ENCODE peak calls at places on chromosomes 1 and 21, in ten cellular contexts. A is breast epithelium; G is psoas muscle; E is right atrium auricular region; M is endodermal cell; H is tibial artery; Q is A549; R is GM23338; P is neural progenitor cell; L is CD8-positive, alpha-beta memory T cell. O is an unnamed sample. For H3K4me1, the result is how much of the 10 kb centered on the place peaks cover.

GRCh38 chr1:90133133-90133532 is 138.2 kb downstream of the ZNF326 start:
- DNase-seq in G (no peak), A (no peak), L (no peak), H (no peak), M (peak), E (no peak), Q (peak), P (peak), R (peak), O (peak)

GRCh38 chr1:39458991-39459390 is 32.4 kb upstream of the BMP8A start:
- DNase-seq in H (no peak), Q (no peak), E (no peak), M (no peak), L (no peak), R (no peak), P (no peak), G (no peak), A (no peak), O (no peak)

GRCh38 chr1:78114034-78114956 is 68.5 kb downstream of the GIPC2 start:
- DNase-seq in Q (peak), G (peak), M (peak), E (no peak), H (no peak), P (peak), R (peak), L (peak), A (no peak), O (peak)

GRCh38 chr1:154896811-154897286 is 26.8 kb upstream of the KCNN3 start:
- DNase-seq in L (no peak), Q (no peak), A (no peak), G (no peak), E (no peak), P (peak), M (peak), R (no peak), H (no peak), O (no peak)

GRCh38 chr1:150575518-150576366 is 3.7 kb downstream of the MCL1 start:
- DNase-seq in H (no peak), L (no peak), P (no peak), M (no peak), E (no peak), A (no peak), Q (no peak), G (no peak), R (peak), O (no peak)

GRCh38 chr21:41328660-41329300 is 12.2 kb downstream of the FAM3B start:
- DNase-seq in Q (no peak), M (no peak), E (no peak), R (no peak), P (no peak), L (no peak), G (no peak), A (no peak), H (no peak), O (no peak)

GRCh38 chr1:119341372-119341947 is 27.1 kb upstream of the HAO2 start:
- DNase-seq in G (no peak), P (no peak), E (no peak), H (no peak), Q (no peak), L (no peak), R (no peak), A (no peak), M (no peak), O (no peak)

GRCh38 chr1:93840956-93841482 is 38.0 kb downstream of the DNTTIP2 start:
- DNase-seq in Q (no peak), E (no peak), P (no peak), G (no peak), H (no peak), A (no peak), L (no peak), M (no peak), R (no peak), O (no peak)

GRCh38 chr1:119711804-119712341 is at the start of gene PHGDH:
- DNase-seq in R (peak), P (peak), M (peak), Q (peak), H (peak), E (peak), L (no peak), G (peak), A (peak), O (peak)

GRCh38 chr21:38219049-38219628 is 37.7 kb upstream of the KCNJ15 start:
- DNase-seq in R (peak), E (peak), A (peak), Q (peak), P (peak), L (peak), H (peak), G (peak), M (peak), O (peak)

GRCh38 chr1:228417471-228418203 is 976 bp upstream of the TRIM17 start:
- DNase-seq in E (no peak), A (no peak), Q (no peak), G (no peak), R (no peak), L (no peak), H (no peak), M (no peak), P (no peak), O (no peak)

GRCh38 chr1:230073371-230074035 is 6.5 kb downstream of the GALNT2 start:
- DNase-seq in Q (peak), E (no peak), H (no peak), A (no peak), P (no peak), G (peak), M (peak), L (no peak), R (no peak), O (peak)

GRCh38 chr1:42418516-42418915 is 37.3 kb downstream of the ZMYND12 start:
- DNase-seq in A (no peak), Q (no peak), M (no peak), L (no peak), G (no peak), P (peak), H (no peak), E (no peak), R (peak), O (no peak)

GRCh38 chr1:75708910-75709309 is 15.6 kb upstream of the ACADM start:
- DNase-seq in R (no peak), Q (no peak), M (no peak), H (no peak), E (no peak), G (no peak), L (no peak), A (no peak), P (no peak), O (no peak)

GRCh38 chr21:33268736-33269441 is 2.7 kb downstream of the IL10RB start:
- DNase-seq in H (no peak), A (peak), M (peak), G (no peak), L (no peak), E (no peak), R (no peak), P (no peak), Q (peak), O (no peak)

GRCh38 chr1:21391497-21391896 is 48.4 kb upstream of the NBPF3 start:
- DNase-seq in L (no peak), H (no peak), R (no peak), G (no peak), P (no peak), A (no peak), Q (no peak), M (no peak), E (no peak), O (no peak)

GRCh38 chr1:7227654-7228053 is 442.4 kb downstream of the CAMTA1 start:
- DNase-seq in G (no peak), R (no peak), P (no peak), E (no peak), H (no peak), L (no peak), Q (no peak), M (peak), A (no peak), O (no peak)

GRCh38 chr1:69919129-69919921 is 286.1 kb downstream of the LRRC40 start:
- DNase-seq in E (no peak), A (no peak), R (peak), M (peak), G (no peak), P (no peak), L (no peak), Q (no peak), H (no peak), O (no peak)

GRCh38 chr1:65292861-65293593 is 16.3 kb upstream of the DNAJC6 start:
- DNase-seq in R (no peak), M (no peak), Q (no peak), E (no peak), H (no peak), A (no peak), P (no peak), G (no peak), L (no peak), O (no peak)

GRCh38 chr1:153610334-153611023 is 2.5 kb downstream of the S100A16 start:
- DNase-seq in E (no peak), M (no peak), R (no peak), P (no peak), L (no peak), G (peak), Q (peak), H (no peak), A (no peak), O (no peak)

GRCh38 chr1:201510734-201511133 is 3.8 kb upstream of the CSRP1 start:
- DNase-seq in A (no peak), E (no peak), M (no peak), L (no peak), G (no peak), H (peak), R (no peak), Q (no peak), P (no peak), O (peak)

GRCh38 chr1:21344750-21345443 is 54.6 kb upstream of the ECE1 start:
- DNase-seq in P (peak), A (no peak), H (peak), M (peak), L (peak), E (no peak), Q (no peak), R (peak), G (no peak), O (no peak)

GRCh38 chr1:93199150-93199549 is 18.6 kb downstream of the CCDC18 start:
- DNase-seq in L (no peak), H (no peak), G (no peak), E (no peak), P (no peak), Q (no peak), R (no peak), M (no peak), A (no peak), O (no peak)

GRCh38 chr1:21206117-21206516 is 29.4 kb upstream of the EIF4G3 start:
- DNase-seq in R (no peak), G (no peak), Q (no peak), E (no peak), H (no peak), P (no peak), L (no peak), M (no peak), A (no peak), O (no peak)

GRCh38 chr1:228210076-228210651 is 2.3 kb downstream of the OBSCN start:
- DNase-seq in A (no peak), H (no peak), Q (peak), R (no peak), M (no peak), E (peak), L (no peak), G (peak), P (peak), O (no peak)

GRCh38 chr1:27321813-27322568 is at the start of gene TMEM222:
- DNase-seq in A (peak), Q (peak), H (peak), M (peak), R (peak), E (peak), L (peak), P (peak), G (peak), O (peak)

GRCh38 chr1:223844521-223844961 is 1.2 kb downstream of the TP53BP2 start:
- DNase-seq in P (no peak), H (no peak), M (no peak), R (no peak), Q (no peak), G (no peak), A (no peak), E (no peak), L (peak), O (no peak)

GRCh38 chr1:203168256-203168786 is 7.3 kb downstream of the MYBPH start:
- DNase-seq in L (no peak), H (no peak), Q (no peak), G (no peak), R (no peak), E (no peak), M (no peak), A (no peak), P (no peak), O (no peak)

GRCh38 chr1:44808063-44808937 is at the start of gene BTBD19:
- DNase-seq in R (peak), A (peak), P (peak), E (peak), G (peak), M (peak), H (peak), L (no peak), Q (peak), O (peak)

GRCh38 chr21:31927872-31928476 is 55.2 kb downstream of the HUNK start:
- DNase-seq in P (peak), H (no peak), E (no peak), Q (no peak), G (no peak), L (no peak), M (no peak), R (no peak), A (no peak), O (no peak)

GRCh38 chr1:202143011-202143767 is 1.3 kb downstream of the ARL8A start:
- DNase-seq in R (no peak), Q (no peak), H (peak), A (no peak), L (no peak), G (peak), E (peak), M (peak), P (no peak), O (no peak)

GRCh38 chr1:7644906-7645750 is 126.0 kb upstream of the VAMP3 start:
- DNase-seq in Q (no peak), G (no peak), E (no peak), R (no peak), L (no peak), M (no peak), P (no peak), H (no peak), A (no peak), O (peak)

GRCh38 chr1:110239491-110240430 is 29.6 kb downstream of the KCNC4 start:
- DNase-seq in R (no peak), Q (no peak), E (no peak), H (no peak), M (no peak), P (no peak), L (no peak), A (peak), G (no peak), O (peak)

GRCh38 chr1:162550925-162551324 is 10.6 kb upstream of the UAP1 start:
- DNase-seq in P (no peak), Q (no peak), A (no peak), L (no peak), E (no peak), M (no peak), R (no peak), H (no peak), G (no peak), O (no peak)

GRCh38 chr1:3680488-3681230 is 28.3 kb downstream of the TP73 start:
- DNase-seq in M (peak), L (no peak), E (no peak), G (no peak), H (no peak), P (no peak), R (no peak), A (no peak), Q (no peak), O (no peak)
- H3K4me3 ChIP-seq in M (no peak), L (no peak), E (no peak), G (no peak), H (no peak), P (no peak), R (no peak), A (no peak), Q (no peak), O (no peak)

GRCh38 chr1:3241236-3241550 is 172.2 kb downstream of the PRDM16 start:
- DNase-seq in G (no peak), P (no peak), H (no peak), L (no peak), E (no peak), M (no peak), R (no peak), Q (no peak), A (no peak), O (no peak)
- H3K4me1 ChIP-seq in G (under half), P (under half), H (under half), L (under half), E (under half), M (under half), R (under half), Q (under half), A (under half), O (under half)

DNA sequence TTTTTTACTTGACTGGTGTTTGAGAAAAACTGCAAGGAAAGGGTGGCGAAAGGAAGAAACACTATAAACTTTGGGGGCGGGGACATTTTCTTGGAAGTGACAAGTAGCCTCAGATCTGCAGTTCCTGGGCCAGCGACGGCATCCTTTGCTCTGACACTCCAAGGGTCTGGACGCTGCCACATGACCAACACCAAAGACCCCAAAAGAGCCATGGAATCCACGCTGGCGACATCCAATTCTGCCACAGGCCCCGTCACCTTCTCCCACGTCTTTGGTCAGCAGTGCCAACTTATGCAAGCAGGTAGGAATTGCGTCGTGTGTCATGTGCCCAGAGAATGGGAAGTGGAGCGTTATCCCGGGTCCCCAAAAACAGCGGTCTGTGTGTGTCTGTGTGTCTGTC is 193.5 kb downstream of the PRDM2 start:
- DNase-seq in P (no peak), Q (no peak), L (no peak), R (peak), G (no peak), M (peak), A (no peak), E (no peak), H (no peak), O (peak)
- H3K4me3 ChIP-seq in P (peak), Q (no peak), L (no peak), R (peak), G (peak), M (peak), A (peak), E (peak), H (peak), O (peak)

DNA sequence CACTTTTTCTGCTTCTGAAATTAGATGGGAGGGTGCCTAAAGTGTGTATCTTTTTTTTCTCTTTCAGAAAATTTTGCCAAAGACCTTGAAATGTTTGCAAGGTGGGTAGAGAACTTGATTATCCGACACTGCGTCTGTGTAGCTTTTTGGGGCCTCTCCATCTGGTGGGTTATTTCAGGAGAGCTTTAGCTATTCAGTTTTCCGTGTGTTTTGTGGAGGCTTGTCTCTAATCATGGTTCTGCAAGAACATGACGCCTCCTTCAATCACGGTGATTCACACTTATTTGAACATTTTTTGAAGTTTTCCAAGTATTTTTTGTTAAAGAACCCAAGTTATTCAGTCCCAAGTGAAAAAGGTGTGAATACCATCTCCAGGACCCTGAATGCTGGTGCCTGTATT is 4.4 kb downstream of the CENPS start:
- DNase-seq in R (no peak), Q (no peak), G (no peak), A (no peak), P (no peak), H (no peak), M (no peak), E (no peak), L (no peak), O (no peak)
- H3K4me1 ChIP-seq in R (under half), Q (under half), G (under half), A (under half), P (under half), H (under half), M (under half), E (under half), L (under half), O (under half)

DNA sequence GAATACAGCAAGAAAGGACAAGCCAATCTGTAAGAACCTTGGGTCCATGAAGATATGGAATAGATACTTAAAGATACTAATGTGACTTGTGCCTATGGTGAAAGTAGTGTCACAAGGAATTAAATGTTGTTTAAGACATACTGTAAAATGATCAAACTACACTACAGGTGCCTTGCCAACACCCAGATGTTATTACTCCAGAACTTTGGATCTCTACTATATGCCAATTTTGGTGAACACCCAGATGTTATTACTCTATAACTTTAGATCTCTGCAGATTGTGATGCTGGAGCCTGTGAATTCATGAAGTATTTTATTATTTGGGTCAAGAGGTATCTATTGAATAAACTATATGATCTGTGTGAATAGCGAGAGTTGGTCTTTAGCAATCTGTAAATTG is 59.9 kb upstream of the B3GALT5 start:
- DNase-seq in P (no peak), G (no peak), Q (no peak), R (no peak), L (no peak), A (no peak), H (no peak), E (no peak), M (no peak), O (no peak)
- H3K4me3 ChIP-seq in P (no peak), G (no peak), Q (no peak), R (no peak), L (no peak), A (no peak), H (no peak), E (no peak), M (no peak), O (no peak)

GRCh38 chr1:204494281-204495077 is at the start of gene PIK3C2B:
- DNase-seq in Q (peak), H (peak), A (peak), L (peak), E (peak), P (peak), M (peak), G (peak), R (peak), O (peak)
- H3K4me1 ChIP-seq in Q (under half), H (under half), A (under half), L (under half), E (under half), P (under half), M (under half), G (under half), R (under half), O (under half)

GRCh38 chr1:19448491-19449439 is 36.6 kb downstream of the CAPZB start:
- DNase-seq in M (peak), R (no peak), E (peak), L (no peak), P (no peak), H (peak), G (peak), A (no peak), Q (peak), O (no peak)
- H3K4me3 ChIP-seq in M (no peak), R (no peak), E (no peak), L (no peak), P (no peak), H (no peak), G (peak), A (no peak), Q (no peak), O (no peak)